ENCODE peak calls at places on chromosomes 4 and X, in eight cellular contexts. Z is fibroblast of lung, W is HCT116, V is mammary epithelial cell, M is H9, T is colonic mucosa, K is endodermal cell, S is neuronal stem cell. Y is an unnamed sample. For H3K4me1 and H3K27me3, the result is how much of the 10 kb centered on the place peaks cover.

GRCh38 chrX:56792270-56793111 is 63.4 kb downstream of the NBDY start:
- DNase-seq in M (no peak), V (no peak), K (peak), S (no peak), W (no peak), Z (no peak), T (peak), Y (no peak)

GRCh38 chr4:173243321-173243720 is 74.7 kb downstream of the GALNT7 start:
- DNase-seq in W (no peak), V (peak), Z (peak), M (no peak), K (no peak), T (no peak), S (no peak), Y (no peak)

GRCh38 chr4:187127456-187127855 is 403.8 kb upstream of the FAT1 start:
- DNase-seq in S (no peak), W (no peak), Z (no peak), T (no peak), K (no peak), M (no peak), V (peak), Y (no peak)

GRCh38 chrX:125998432-125998831 is 167.7 kb downstream of the DCAF12L2 start:
- DNase-seq in T (no peak), S (no peak), K (no peak), M (no peak), W (no peak), V (peak), Z (no peak), Y (no peak)

GRCh38 chr4:48970471-48970921 is 15.6 kb upstream of the CWH43 start:
- DNase-seq in M (no peak), S (no peak), W (peak), T (no peak), K (no peak), Z (peak), V (peak), Y (no peak)

GRCh38 chr4:7811536-7812190 is 128.0 kb downstream of the AFAP1 start:
- DNase-seq in W (no peak), V (peak), T (peak), K (no peak), M (no peak), Z (peak), S (no peak), Y (no peak)

GRCh38 chr4:67465032-67465762 is 80.1 kb downstream of the CENPC start:
- DNase-seq in W (no peak), V (no peak), Z (no peak), T (no peak), M (no peak), K (no peak), S (no peak), Y (no peak)

GRCh38 chrX:119236599-119237525 is 777 bp downstream of the PGRMC1 start:
- DNase-seq in Z (peak), T (peak), W (no peak), K (peak), M (no peak), V (peak), S (no peak), Y (peak)

GRCh38 chr4:109912706-109913621 is at the start of gene EGF:
- DNase-seq in S (peak), M (no peak), V (peak), K (peak), Z (peak), T (peak), W (no peak), Y (no peak)

GRCh38 chrX:312621-313331 is 5.8 kb downstream of the GTPBP6 start:
- DNase-seq in S (no peak), W (no peak), V (no peak), T (no peak), M (no peak), K (no peak), Z (no peak), Y (no peak)

GRCh38 chrX:10071451-10072163 is 85.2 kb upstream of the CLCN4 start:
- DNase-seq in K (no peak), V (no peak), Z (peak), T (no peak), M (no peak), S (no peak), W (no peak), Y (no peak)

GRCh38 chr4:158170691-158171455 is 2.0 kb downstream of the GASK1B start:
- DNase-seq in V (peak), Z (peak), S (no peak), M (peak), W (no peak), T (peak), K (peak), Y (no peak)

GRCh38 chr4:73707269-73707875 is 33.0 kb upstream of the CXCL8 start:
- DNase-seq in T (no peak), K (no peak), M (no peak), V (no peak), S (no peak), Z (no peak), W (no peak), Y (peak)

DNA sequence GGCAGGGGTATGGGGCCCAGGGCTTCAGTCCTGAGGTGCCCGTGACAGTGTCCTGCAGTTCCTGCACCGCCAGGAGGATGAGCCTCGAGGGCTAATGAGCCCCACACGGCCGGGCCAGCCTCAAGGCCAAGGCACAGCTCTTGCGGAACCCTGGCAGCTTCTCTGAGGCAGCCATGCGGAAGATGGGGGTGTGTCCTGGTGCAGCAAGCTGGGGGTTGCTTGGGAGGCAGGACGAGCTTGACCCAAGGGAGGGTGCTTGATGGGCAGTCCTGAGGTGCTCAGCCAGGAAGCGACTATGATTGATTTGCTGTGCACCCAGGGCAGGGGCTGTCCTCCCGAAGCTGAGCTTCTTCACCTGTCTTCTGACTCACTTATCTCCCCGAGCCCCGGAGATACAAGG is 9.1 kb upstream of the FGFR3 start:
- DNase-seq in T (no peak), M (no peak), W (no peak), S (no peak), K (no peak), V (no peak), Z (no peak), Y (no peak)
- H3K4me1 ChIP-seq in T (under half), M (under half), W (under half), S (under half), K (under half), V (under half), Z (under half), Y (under half)

GRCh38 chr4:65340382-65341109 is 329.7 kb downstream of the EPHA5 start:
- DNase-seq in T (no peak), W (no peak), V (no peak), S (no peak), K (no peak), M (no peak), Z (no peak), Y (peak)
- H3K9ac ChIP-seq in T (no peak), W (no peak), V (no peak), S (no peak), K (no peak), M (no peak), Z (no peak), Y (no peak)

DNA sequence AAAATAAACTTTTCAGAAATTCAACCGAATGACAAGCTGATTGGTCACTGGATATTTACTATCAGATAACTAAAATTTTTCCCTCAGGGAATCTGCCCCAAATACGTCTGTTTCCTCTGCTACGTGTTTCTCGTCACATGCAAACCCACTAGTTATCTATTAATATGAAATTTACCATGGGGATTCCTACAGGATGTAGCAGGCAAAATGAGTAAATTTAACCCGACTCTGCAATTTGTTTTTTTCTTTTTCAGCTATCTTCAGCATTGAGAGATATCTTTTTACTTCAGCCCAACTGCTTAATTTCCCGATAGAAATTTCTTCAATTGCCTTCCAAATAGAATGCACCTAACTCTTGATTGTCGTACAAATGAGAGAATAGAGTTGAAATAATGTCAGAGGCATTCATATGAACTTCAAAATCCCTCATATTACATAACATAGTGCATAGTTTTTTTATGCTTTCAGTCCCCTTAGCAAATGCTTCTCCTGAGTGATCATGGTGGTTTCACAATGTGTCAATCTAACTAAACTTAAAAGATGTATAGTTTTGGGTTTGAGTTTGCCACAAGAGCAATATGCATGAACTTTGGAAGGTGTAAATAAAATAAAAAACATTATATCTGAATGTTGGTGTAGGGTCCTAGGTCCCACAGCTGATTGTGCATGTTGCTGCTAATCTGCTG is 913.1 kb upstream of the GRIA3 start:
- DNase-seq in W (no peak), K (no peak), S (no peak), Z (no peak), M (no peak), V (no peak), T (no peak), Y (no peak)
- H3K27me3 ChIP-seq in W (under half), K (under half), S (under half), Z (under half), M (under half), V (under half), T (under half), Y (under half)

GRCh38 chr4:148452970-148453369 is 10.8 kb upstream of the NR3C2 start:
- DNase-seq in W (no peak), M (no peak), T (no peak), V (no peak), K (no peak), Z (no peak), S (no peak), Y (no peak)

GRCh38 chr4:148454835-148455234 is 12.6 kb upstream of the NR3C2 start:
- DNase-seq in V (peak), W (no peak), T (no peak), S (no peak), Z (no peak), K (no peak), M (no peak), Y (no peak)

DNA sequence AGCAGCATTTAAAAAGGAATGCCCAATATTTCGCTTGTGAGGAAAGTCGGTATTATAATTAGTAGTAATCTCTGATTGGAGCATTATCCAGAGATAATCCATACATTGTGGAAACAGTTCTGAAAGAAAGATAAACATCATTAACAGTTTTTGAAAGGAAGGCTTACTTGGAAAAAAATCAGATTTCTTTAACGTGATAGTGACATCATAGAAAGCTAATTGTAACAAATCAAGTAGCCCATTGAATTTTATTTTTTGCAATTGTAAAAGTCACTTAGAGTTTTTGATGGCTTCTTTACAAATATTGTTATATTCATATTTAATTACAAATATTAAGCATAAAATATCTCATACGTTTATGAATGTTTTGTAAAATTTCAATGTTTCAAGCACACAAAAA is 11.6 kb upstream of the NR3C2 start:
- DNase-seq in S (no peak), M (no peak), K (no peak), W (no peak), V (no peak), Z (no peak), T (no peak), Y (no peak)
- H3K4me1 ChIP-seq in S (under half), M (under half), K (under half), W (under half), V (under half), Z (under half), T (under half), Y (under half)

Y was measured in DND-41.